ENCODE peak calls at places on chromosomes 13 and 19, in seven cellular contexts. V is AG10803, J is fibroblast of lung, S is kidney, K is tibial artery, P is OCI-LY7, O is suprapubic skin. Y is an unnamed sample.
A peak's percentile ranks its signal among the peaks of the same experiment; 100 is the strongest.

GRCh38 chr13:49625392-49626137 is 2.7 kb upstream of the ARL11 start:
- DNase-seq in V (no peak), J (peak; percentile 64), S (no peak), K (peak; percentile 31), P (no peak), O (no peak), Y (no peak)

GRCh38 chr19:2982983-2983350 is 5.6 kb downstream of the TLE6 start:
- DNase-seq in V (peak; percentile 98), J (peak; percentile 93), S (peak; percentile 96), K (peak; percentile 96), P (no peak), O (peak; percentile 94), Y (no peak)

GRCh38 chr13:74681891-74682290 is 547.7 kb upstream of the KLF12 start:
- DNase-seq in V (no peak), J (no peak), S (no peak), K (no peak), P (no peak), O (no peak), Y (no peak)

GRCh38 chr19:51637362-51637978 is 7.3 kb upstream of the SIGLEC5 start:
- DNase-seq in V (no peak), J (peak; percentile 3), S (no peak), K (no peak), P (peak; percentile 23), O (no peak), Y (no peak)

GRCh38 chr19:1027953-1028902 is 1.8 kb downstream of the CNN2 start:
- DNase-seq in V (peak; percentile 98), J (peak; percentile 96), S (peak; percentile 96), K (peak; percentile 67), P (peak; percentile 82), O (peak; percentile 88), Y (peak; percentile 62)

GRCh38 chr19:27392027-27392632 is 1820.8 kb downstream of the UQCRFS1 start:
- DNase-seq in V (no peak), J (no peak), S (no peak), K (no peak), P (no peak), O (peak; percentile 30), Y (no peak)

GRCh38 chr19:32223595-32224370 is 121.6 kb upstream of the ZNF507 start:
- DNase-seq in V (no peak), J (no peak), S (no peak), K (no peak), P (no peak), O (no peak), Y (no peak)

GRCh38 chr13:54614729-54615128 is 1586.1 kb downstream of the OLFM4 start:
- DNase-seq in V (no peak), J (no peak), S (no peak), K (no peak), P (no peak), O (no peak), Y (no peak)

GRCh38 chr13:51760592-51760991 is 43.4 kb downstream of the DHRS12 start:
- DNase-seq in V (no peak), J (no peak), S (no peak), K (no peak), P (no peak), O (no peak), Y (no peak)

GRCh38 chr19:33248553-33248953 is 22.9 kb upstream of the SLC7A10 start:
- DNase-seq in V (no peak), J (no peak), S (peak; percentile 68), K (no peak), P (no peak), O (no peak), Y (no peak)

GRCh38 chr19:21559444-21559843 is 54.0 kb downstream of the ZNF429 start:
- DNase-seq in V (no peak), J (no peak), S (no peak), K (no peak), P (no peak), O (no peak), Y (no peak)

GRCh38 chr13:114112231-114112825 is 20.1 kb downstream of the RASA3 start:
- DNase-seq in V (no peak), J (peak; percentile 27), S (peak; percentile 63), K (peak; percentile 12), P (no peak), O (peak; percentile 55), Y (no peak)

GRCh38 chr13:42215578-42216421 is 56.2 kb upstream of the AKAP11 start:
- DNase-seq in V (peak; percentile 33), J (peak; percentile 68), S (no peak), K (no peak), P (peak; percentile 46), O (no peak), Y (no peak)

GRCh38 chr19:18173572-18174294 is at the start of gene IFI30:
- DNase-seq in V (no peak), J (no peak), S (peak; percentile 95), K (peak; percentile 73), P (peak; percentile 90), O (peak; percentile 87), Y (peak; percentile 89)

GRCh38 chr13:28705734-28706133 is 13.0 kb downstream of the SLC46A3 start:
- DNase-seq in V (peak; percentile 83), J (peak; percentile 33), S (no peak), K (no peak), P (no peak), O (no peak), Y (no peak)

GRCh38 chr19:4722671-4723464 is 774 bp downstream of the DPP9 start:
- DNase-seq in V (peak; percentile 87), J (peak; percentile 78), S (no peak), K (peak; percentile 56), P (peak; percentile 67), O (no peak), Y (peak; percentile 53)

GRCh38 chr13:104301216-104301975 is 1235.2 kb upstream of the SLC10A2 start:
- DNase-seq in V (no peak), J (peak; percentile 66), S (no peak), K (no peak), P (no peak), O (no peak), Y (no peak)

GRCh38 chr19:964761-965694 is 19.1 kb upstream of the WDR18 start:
- DNase-seq in V (peak; percentile 22), J (peak; percentile 23), S (no peak), K (no peak), P (peak; percentile 59), O (no peak), Y (no peak)

GRCh38 chr19:40798223-40798996 is 581 bp upstream of the EGLN2 start:
- DNase-seq in V (peak; percentile 100), J (peak; percentile 100), S (peak; percentile 100), K (peak; percentile 100), P (peak; percentile 100), O (peak; percentile 100), Y (peak; percentile 97)
- TF ChIP-seq CTCF in V (peak; percentile 60), J (peak; percentile 50), S (peak; percentile 9), K (peak; percentile 66), P (peak; percentile 63), O (peak; percentile 23), Y (peak; percentile 61)

GRCh38 chr13:25172303-25172630 is 179 bp upstream of the AMER2 start:
- DNase-seq in V (no peak), J (no peak), S (no peak), K (no peak), P (no peak), O (no peak), Y (no peak)
- TF ChIP-seq CTCF in V (no peak), J (no peak), S (no peak), K (no peak), P (no peak), O (no peak), Y (no peak)

GRCh38 chr19:47414469-47414868 is 4.9 kb downstream of the MEIS3 start:
- DNase-seq in V (no peak), J (no peak), S (peak; percentile 70), K (no peak), P (no peak), O (no peak), Y (no peak)
- TF ChIP-seq CTCF in V (no peak), J (no peak), S (no peak), K (no peak), P (no peak), O (no peak), Y (peak; percentile 23)

DNA sequence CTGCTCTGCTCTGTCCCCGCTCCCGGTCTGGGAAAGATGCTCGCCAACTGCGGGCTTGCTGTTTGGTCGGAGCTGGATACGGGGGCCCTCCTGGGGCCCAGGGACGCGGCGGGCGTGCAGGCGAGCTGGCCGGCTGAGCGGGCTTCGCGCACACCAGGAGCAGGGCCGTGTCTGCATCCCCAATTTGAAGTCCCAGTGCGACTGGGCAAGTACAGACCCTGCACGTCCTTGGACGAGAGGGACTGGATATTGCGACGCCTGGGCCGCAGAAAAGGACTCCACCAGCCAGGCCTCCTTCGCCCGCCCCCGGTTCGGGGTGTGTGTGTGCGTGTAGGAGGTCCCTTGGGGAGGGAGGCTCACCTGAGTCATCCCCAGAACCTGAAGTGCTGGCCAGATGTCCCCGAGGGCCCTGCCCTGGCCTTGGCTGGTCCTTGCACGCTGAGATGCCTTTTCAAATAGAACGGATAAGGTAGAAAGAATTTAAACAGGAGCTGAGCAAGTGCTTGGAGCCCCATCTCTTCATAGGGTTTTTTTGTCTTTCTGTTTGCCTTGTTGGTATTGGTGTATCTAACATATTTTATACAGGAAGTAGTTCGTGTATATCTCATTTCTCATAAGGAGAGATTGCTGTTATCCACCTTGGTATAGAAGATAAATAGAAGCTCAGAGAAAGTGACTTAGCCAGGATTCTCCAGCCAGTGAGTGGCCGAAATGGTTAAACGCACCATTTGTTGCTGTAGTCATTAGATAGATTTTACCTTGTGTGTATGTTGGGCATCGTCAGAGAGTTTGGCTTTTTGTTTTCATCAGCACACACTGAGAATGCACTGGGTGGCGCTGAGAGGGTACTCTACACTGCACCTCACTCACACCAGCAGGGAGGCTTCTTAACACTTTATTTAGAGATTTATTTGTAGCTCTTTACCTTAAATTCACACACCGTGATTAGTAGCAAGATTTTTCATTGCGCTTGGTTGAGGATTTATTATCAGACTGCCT is 1.1 kb downstream of the NAXD start:
- DNase-seq in V (peak; percentile 62), J (peak; percentile 54), S (peak; percentile 81), K (peak; percentile 38), P (peak; percentile 54), O (no peak), Y (peak; percentile 74)
- TF ChIP-seq CTCF in V (peak; percentile 30), J (no peak), S (no peak), K (no peak), P (peak; percentile 71), O (no peak), Y (peak; percentile 10)

GRCh38 chr19:49533551-49534488 is 6.0 kb downstream of the RCN3 start:
- DNase-seq in V (peak; percentile 34), J (peak; percentile 54), S (peak; percentile 91), K (peak; percentile 78), P (peak; percentile 82), O (peak; percentile 88), Y (peak; percentile 84)
- TF ChIP-seq CTCF in V (no peak), J (no peak), S (no peak), K (peak; percentile 21), P (peak; percentile 72), O (no peak), Y (peak; percentile 13)

Y was measured in GM10248.